ENCODE peak calls at places on chromosomes 4 and X, in five cellular contexts. Z is GM12892, Y is HepG2, T is heart left ventricle, N is adrenal gland. S is an unnamed sample.

GRCh38 chrX:134931550-134931949 is 59.2 kb upstream of the SMIM10 start:
- DNase-seq in Z (no peak), Y (peak; percentile 43), T (no peak), N (no peak), S (peak; percentile 4)

GRCh38 chr4:117968606-117969005 is 65.7 kb upstream of the NDST3 start:
- DNase-seq in Z (no peak), Y (no peak), T (no peak), N (no peak), S (no peak)

GRCh38 chrX:130874751-130875150 is 28.3 kb downstream of the ENOX2 start:
- DNase-seq in Z (no peak), Y (no peak), T (no peak), N (no peak), S (no peak)

GRCh38 chr4:153573881-153574807 is 108.0 kb downstream of the TMEM131L start:
- DNase-seq in Z (no peak), Y (peak; percentile 63), T (peak; percentile 76), N (peak; percentile 50), S (peak; percentile 82)

GRCh38 chr4:168822481-168822880 is 187.6 kb downstream of the CBR4 start:
- DNase-seq in Z (no peak), Y (no peak), T (no peak), N (no peak), S (no peak)

GRCh38 chrX:153966841-153967535 is 4.6 kb downstream of the HCFC1 start:
- DNase-seq in Z (no peak), Y (no peak), T (no peak), N (no peak), S (no peak)

GRCh38 chrX:120604359-120604782 is 470 bp downstream of the MCTS1 start:
- DNase-seq in Z (no peak), Y (peak; percentile 5), T (peak; percentile 25), N (no peak), S (peak; percentile 47)

GRCh38 chr4:4526401-4526800 is 15.4 kb downstream of the STX18 start:
- DNase-seq in Z (no peak), Y (no peak), T (no peak), N (no peak), S (no peak)

GRCh38 chrX:13759152-13759718 is 24.7 kb downstream of the OFD1 start:
- DNase-seq in Z (no peak), Y (no peak), T (no peak), N (no peak), S (no peak)

GRCh38 chr4:144709159-144709558 is 63.2 kb downstream of the HHIP start:
- DNase-seq in Z (no peak), Y (no peak), T (no peak), N (no peak), S (no peak)

GRCh38 chrX:24410514-24411189 is 50.2 kb downstream of the SUPT20HL1 start:
- DNase-seq in Z (no peak), Y (no peak), T (no peak), N (no peak), S (no peak)

GRCh38 chr4:10333942-10334341 is 123.3 kb downstream of the ZNF518B start:
- DNase-seq in Z (no peak), Y (no peak), T (no peak), N (no peak), S (no peak)

GRCh38 chrX:25013593-25014365 is 2.0 kb downstream of the ARX start:
- DNase-seq in Z (no peak), Y (no peak), T (no peak), N (no peak), S (peak; percentile 16)

GRCh38 chrX:115311139-115311538 is 21.6 kb downstream of the LUZP4 start:
- DNase-seq in Z (no peak), Y (no peak), T (no peak), N (no peak), S (no peak)

GRCh38 chr4:75545526-75545925 is 10.3 kb upstream of the ODAPH start:
- DNase-seq in Z (no peak), Y (no peak), T (no peak), N (no peak), S (no peak)

GRCh38 chr4:147157860-147158701 is 212.4 kb upstream of the TTC29 start:
- DNase-seq in Z (no peak), Y (peak; percentile 39), T (peak; percentile 40), N (peak; percentile 17), S (no peak)

GRCh38 chr4:73067971-73068394 is 1.5 kb downstream of the COX18 start:
- DNase-seq in Z (no peak), Y (no peak), T (no peak), N (no peak), S (peak; percentile 57)

GRCh38 chrX:117711774-117712173 is 404.8 kb downstream of the KLHL13 start:
- DNase-seq in Z (no peak), Y (no peak), T (no peak), N (no peak), S (no peak)

GRCh38 chrX:78333521-78333920 is 6.1 kb upstream of the CYSLTR1 start:
- DNase-seq in Z (no peak), Y (no peak), T (no peak), N (no peak), S (no peak)

GRCh38 chrX:48573690-48574269 is 504 bp upstream of the RBM3 start:
- DNase-seq in Z (no peak), Y (no peak), T (peak; percentile 65), N (peak; percentile 58), S (no peak)

GRCh38 chr4:40763228-40763716 is 13.5 kb downstream of the NSUN7 start:
- DNase-seq in Z (peak; percentile 22), Y (no peak), T (no peak), N (no peak), S (no peak)

GRCh38 chrX:85992811-85993229 is 54.5 kb downstream of the CHM start:
- DNase-seq in Z (no peak), Y (peak; percentile 3), T (no peak), N (no peak), S (peak; percentile 15)

GRCh38 chr4:147447820-147448219 is 33.1 kb upstream of the EDNRA start:
- DNase-seq in Z (no peak), Y (no peak), T (no peak), N (no peak), S (no peak)

GRCh38 chr4:8053688-8054449 is 104.7 kb downstream of the ABLIM2 start:
- DNase-seq in Z (no peak), Y (peak; percentile 76), T (no peak), N (no peak), S (no peak)

GRCh38 chrX:30302957-30303356 is 6.2 kb downstream of the NR0B1 start:
- DNase-seq in Z (no peak), Y (no peak), T (peak; percentile 37), N (peak; percentile 73), S (no peak)

GRCh38 chr4:86926428-86927086 is 8.3 kb upstream of the AFF1 start:
- DNase-seq in Z (no peak), Y (no peak), T (no peak), N (no peak), S (no peak)

GRCh38 chrX:105220636-105221035 is at the start of gene TEX13A:
- DNase-seq in Z (no peak), Y (no peak), T (no peak), N (no peak), S (no peak)

GRCh38 chr4:83542225-83542624 is 6.3 kb downstream of the GPAT3 start:
- DNase-seq in Z (no peak), Y (no peak), T (no peak), N (no peak), S (no peak)

GRCh38 chrX:275967-276587 is 5.1 kb upstream of the PLCXD1 start:
- DNase-seq in Z (peak; percentile 61), Y (peak; percentile 73), T (peak; percentile 90), N (peak; percentile 61), S (no peak)

GRCh38 chr4:132860976-132861375 is 288.1 kb upstream of the PCDH10 start:
- DNase-seq in Z (no peak), Y (no peak), T (no peak), N (no peak), S (no peak)

GRCh38 chr4:174672276-174672675 is 150.0 kb upstream of the HPGD start:
- DNase-seq in Z (no peak), Y (no peak), T (no peak), N (no peak), S (no peak)

GRCh38 chrX:41085105-41085882 is at the start of gene USP9X:
- DNase-seq in Z (peak; percentile 57), Y (peak; percentile 66), T (peak; percentile 93), N (peak; percentile 93), S (peak; percentile 92)
- TF ChIP-seq POLR2A in Z (peak; percentile 70), Y (peak; percentile 67), T (peak; percentile 72), N (peak; percentile 84), S (no peak)

GRCh38 chrX:139203681-139204575 is 326.6 kb upstream of the F9 start:
- DNase-seq in Z (no peak), Y (no peak), T (peak; percentile 33), N (peak; percentile 17), S (no peak)
- TF ChIP-seq POLR2A in Z (no peak), Y (no peak), T (no peak), N (no peak), S (no peak)

GRCh38 chr4:22440999-22441398 is 74.9 kb downstream of the ADGRA3 start:
- DNase-seq in Z (no peak), Y (no peak), T (no peak), N (no peak), S (no peak)

GRCh38 chr4:22444813-22445212 is 71.1 kb downstream of the ADGRA3 start:
- DNase-seq in Z (no peak), Y (no peak), T (no peak), N (no peak), S (no peak)

GRCh38 chr4:22439947-22440346 is 75.9 kb downstream of the ADGRA3 start:
- DNase-seq in Z (no peak), Y (no peak), T (no peak), N (no peak), S (no peak)

DNA sequence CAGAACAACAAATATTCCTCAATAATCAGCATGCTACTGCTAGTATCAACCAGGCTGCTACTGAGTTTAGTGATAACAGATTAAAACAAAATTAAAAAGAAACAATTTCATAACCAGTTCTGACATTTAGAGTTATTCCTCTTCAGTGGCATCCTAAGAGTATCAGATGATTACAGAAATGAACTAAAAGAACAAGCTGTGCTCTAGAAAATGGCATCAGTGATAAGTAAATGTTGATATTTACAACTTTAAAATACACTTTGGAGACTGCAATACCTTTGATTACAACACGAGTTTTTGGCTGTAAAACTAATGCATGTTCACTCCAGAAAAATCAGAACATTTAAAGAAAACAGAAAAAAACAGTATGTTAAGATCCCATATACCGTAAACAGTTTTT is 72.9 kb downstream of the ADGRA3 start:
- DNase-seq in Z (no peak), Y (no peak), T (no peak), N (no peak), S (no peak)
- TF ChIP-seq POLR2A in Z (no peak), Y (no peak), T (no peak), N (no peak), S (no peak)

DNA sequence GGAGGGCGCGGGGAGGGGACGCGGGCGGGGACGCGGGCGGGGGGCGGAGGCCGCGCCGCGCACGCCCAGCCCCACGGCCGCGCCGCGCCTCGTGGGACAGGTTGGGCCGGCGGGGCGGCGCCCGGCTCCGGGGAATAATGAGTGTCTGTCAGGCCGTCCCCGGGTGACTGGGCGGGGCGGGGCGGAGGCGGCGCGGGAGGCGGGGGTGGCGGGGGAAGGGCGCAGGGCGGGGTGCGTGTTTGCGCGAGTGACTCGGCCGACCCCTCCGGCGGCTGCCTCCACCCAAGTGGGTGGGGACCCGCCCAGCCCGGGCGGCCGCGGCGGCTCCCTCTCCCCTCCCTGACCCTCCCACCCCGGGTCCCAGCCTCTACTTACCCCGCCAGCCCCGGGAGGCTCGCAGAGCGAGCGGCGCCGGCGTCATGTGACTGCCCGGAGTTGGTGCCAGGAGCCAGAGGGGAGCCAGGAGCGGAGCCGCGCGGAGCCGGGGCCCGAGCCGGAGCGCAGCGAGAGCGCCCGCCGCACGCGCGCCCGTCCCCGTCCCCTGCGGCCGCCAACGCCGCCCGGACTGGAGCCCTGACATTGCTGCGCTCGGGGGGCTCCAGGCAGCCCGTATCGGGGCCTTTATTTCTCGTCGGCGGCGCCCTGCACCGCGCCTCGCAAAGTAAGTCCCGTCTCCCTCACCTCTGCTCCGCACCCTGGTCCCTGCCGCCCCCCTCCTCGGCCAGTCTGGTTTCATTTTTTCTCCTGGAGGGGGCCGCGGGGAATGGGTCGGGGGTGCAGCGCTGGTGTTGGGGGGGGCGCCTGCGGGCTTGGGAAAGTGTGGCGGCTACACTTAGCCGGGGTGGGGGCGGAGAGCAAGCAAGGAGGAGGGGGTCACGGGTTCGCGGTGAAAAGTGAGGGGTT is at the start of gene KLF3:
- DNase-seq in Z (peak; percentile 69), Y (peak; percentile 73), T (peak; percentile 98), N (peak; percentile 95), S (peak; percentile 92)
- TF ChIP-seq POLR2A in Z (no peak), Y (peak; percentile 44), T (peak; percentile 92), N (peak; percentile 96), S (peak; percentile 86)

S was measured in erythroblast.